ENCODE peak calls at places on chromosomes 7 and 10, in four cellular contexts. N is GM23248, Z is fibroblast of villous mesenchyme, B is GM19239. F is an unnamed sample.

GRCh38 chr7:12764355-12765000 is 77.0 kb downstream of the ARL4A start:
- DNase-seq in B (no peak), N (no peak), Z (peak), F (no peak)

GRCh38 chr10:101939273-101939635 is 95.7 kb upstream of the KCNIP2 start:
- DNase-seq in Z (peak), B (no peak), N (peak), F (peak)

GRCh38 chr10:26566525-26567348 is 128.6 kb downstream of the APBB1IP start:
- DNase-seq in N (no peak), Z (no peak), B (no peak), F (no peak)

GRCh38 chr7:3585826-3586225 is 284.8 kb downstream of the SDK1 start:
- DNase-seq in B (no peak), Z (no peak), N (no peak), F (no peak)

GRCh38 chr10:129935861-129936140 is 28.3 kb downstream of the EBF3 start:
- DNase-seq in N (no peak), B (no peak), Z (no peak), F (no peak)

GRCh38 chr10:84348860-84349259 is 20.5 kb downstream of the CCSER2 start:
- DNase-seq in N (peak), B (no peak), Z (peak), F (peak)

GRCh38 chr10:86824151-86824550 is 67.7 kb downstream of the BMPR1A start:
- DNase-seq in B (no peak), Z (no peak), N (no peak), F (no peak)

GRCh38 chr7:81641873-81642272 is 128.0 kb downstream of the HGF start:
- DNase-seq in N (no peak), Z (no peak), B (no peak), F (no peak)

GRCh38 chr7:43454936-43455518 is 127.9 kb upstream of the STK17A start:
- DNase-seq in N (peak), B (peak), Z (peak), F (peak)

GRCh38 chr7:83111391-83111790 is 51.3 kb downstream of the PCLO start:
- DNase-seq in N (no peak), Z (no peak), B (no peak), F (no peak)

GRCh38 chr10:108031505-108031904 is 867.0 kb upstream of the SORCS1 start:
- DNase-seq in N (no peak), Z (no peak), B (no peak), F (no peak)

GRCh38 chr10:113997428-113997827 is 46.2 kb upstream of the ADRB1 start:
- DNase-seq in Z (no peak), N (no peak), B (no peak), F (no peak)

GRCh38 chr10:97640868-97641811 is 669 bp downstream of the PI4K2A start:
- DNase-seq in B (no peak), Z (peak), N (peak), F (peak)

GRCh38 chr10:78420946-78421732 is 387.5 kb downstream of the RPS24 start:
- DNase-seq in N (no peak), B (no peak), Z (no peak), F (no peak)

GRCh38 chr10:121063744-121064143 is 212.6 kb downstream of the WDR11 start:
- DNase-seq in N (no peak), Z (no peak), B (no peak), F (no peak)

GRCh38 chr7:5217851-5218331 is 27.9 kb downstream of the WIPI2 start:
- DNase-seq in Z (no peak), N (no peak), B (no peak), F (no peak)

GRCh38 chr7:147833549-147833948 is 757.0 kb upstream of the C7orf33 start:
- DNase-seq in B (no peak), N (no peak), Z (no peak), F (no peak)

GRCh38 chr10:28619465-28619864 is 57.9 kb upstream of the BAMBI start:
- DNase-seq in Z (no peak), N (no peak), B (no peak), F (no peak)

GRCh38 chr7:32937344-32938174 is 19.7 kb upstream of the FKBP9 start:
- DNase-seq in B (no peak), Z (peak), N (peak), F (peak)

GRCh38 chr7:106563466-106564150 is 97.3 kb downstream of the CCDC71L start:
- DNase-seq in N (peak), Z (peak), B (no peak), F (peak)

GRCh38 chr10:101008823-101009423 is 9.3 kb downstream of the LZTS2 start:
- DNase-seq in Z (no peak), N (no peak), B (no peak), F (no peak)

GRCh38 chr10:100380400-100380799 is 33.4 kb downstream of the SCD start:
- DNase-seq in N (no peak), Z (no peak), B (no peak), F (no peak)

GRCh38 chr7:79893991-79894390 is 240.6 kb upstream of the GNAI1 start:
- DNase-seq in N (peak), B (no peak), Z (no peak), F (peak)

GRCh38 chr10:4661572-4662255 is 164.3 kb upstream of the AKR1E2 start:
- DNase-seq in Z (peak), B (no peak), N (peak), F (no peak)

GRCh38 chr7:26648429-26649015 is 215.9 kb downstream of the SKAP2 start:
- DNase-seq in N (peak), B (no peak), Z (peak), F (peak)

GRCh38 chr7:157932498-157933218 is 595.9 kb downstream of the DNAJB6 start:
- DNase-seq in B (no peak), N (peak), Z (no peak), F (peak)

GRCh38 chr10:11782793-11783557 is 40.2 kb upstream of the PROSER2 start:
- DNase-seq in B (peak), Z (peak), N (peak), F (peak)

GRCh38 chr7:79877874-79878465 is 256.7 kb upstream of the GNAI1 start:
- DNase-seq in B (no peak), N (peak), Z (no peak), F (peak)

GRCh38 chr7:46003896-46004875 is 83.1 kb upstream of the IGFBP3 start:
- DNase-seq in N (peak), B (no peak), Z (no peak), F (peak)

GRCh38 chr10:13956826-13957225 is 370.1 kb downstream of the PRPF18 start:
- DNase-seq in N (peak), B (no peak), Z (peak), F (peak)

GRCh38 chr10:94129393-94130130 is 135.8 kb downstream of the PLCE1 start:
- DNase-seq in N (peak), Z (peak), B (no peak), F (peak)

GRCh38 chr10:35464805-35465456 is 128.6 kb downstream of the CCNY start:
- DNase-seq in N (peak), B (no peak), Z (peak), F (no peak)

GRCh38 chr7:137828456-137828855 is 18.3 kb downstream of the DGKI start:
- DNase-seq in N (no peak), Z (no peak), B (no peak), F (no peak)

GRCh38 chr7:121329460-121330052 is 756 bp downstream of the WNT16 start:
- DNase-seq in N (peak), Z (no peak), B (no peak), F (peak)

GRCh38 chr10:101244321-101245050 is 15.2 kb upstream of the LBX1 start:
- DNase-seq in Z (no peak), B (no peak), N (peak), F (peak)

GRCh38 chr7:45104844-45105587 is 6.5 kb downstream of the TBRG4 start:
- DNase-seq in Z (no peak), N (no peak), B (no peak), F (no peak)

GRCh38 chr7:100127866-100128601 is 1.3 kb downstream of the MBLAC1 start:
- DNase-seq in N (peak), Z (peak), B (no peak), F (peak)

GRCh38 chr10:132273304-132273944 is 34.3 kb downstream of the STK32C start:
- DNase-seq in Z (no peak), B (no peak), N (no peak), F (no peak)

GRCh38 chr7:44184221-44184873 is 4.9 kb downstream of the GCK start:
- DNase-seq in Z (peak), B (no peak), N (peak), F (peak)

GRCh38 chr10:122294006-122294405 is 22.9 kb downstream of the BTBD16 start:
- DNase-seq in Z (no peak), B (no peak), N (no peak), F (no peak)

F was measured in EL.